ENCODE peak calls at places on chromosomes 16 and 17, in seven cellular contexts. P, A, H, O, K, G and C are unnamed samples.

GRCh38 chr17:79887451-79887991 is 48.3 kb upstream of the CBX4 start:
- DNase-seq in P (no peak), A (no peak), H (no peak), O (no peak), K (no peak), G (no peak), C (no peak)

GRCh38 chr17:61469949-61470348 is 17.7 kb downstream of the TBX4 start:
- DNase-seq in P (no peak), A (no peak), H (peak; percentile 6), O (peak; percentile 52), K (no peak), G (no peak), C (no peak)

GRCh38 chr17:66583112-66583748 is 251.7 kb upstream of the CACNG5 start:
- DNase-seq in P (no peak), A (no peak), H (no peak), O (no peak), K (peak; percentile 72), G (no peak), C (no peak)

GRCh38 chr16:10738231-10739077 is 5.2 kb upstream of the NUBP1 start:
- DNase-seq in P (no peak), A (peak; percentile 15), H (peak; percentile 72), O (peak; percentile 83), K (no peak), G (peak; percentile 14), C (no peak)

GRCh38 chr16:49651980-49652379 is 203.9 kb downstream of the ZNF423 start:
- DNase-seq in P (no peak), A (no peak), H (no peak), O (no peak), K (no peak), G (no peak), C (no peak)

GRCh38 chr16:70740919-70741778 is 55.3 kb upstream of the MTSS2 start:
- DNase-seq in P (no peak), A (no peak), H (no peak), O (no peak), K (no peak), G (no peak), C (no peak)

GRCh38 chr17:65936013-65936412 is 255.9 kb downstream of the CEP112 start:
- DNase-seq in P (no peak), A (no peak), H (no peak), O (no peak), K (no peak), G (no peak), C (no peak)

GRCh38 chr16:2428051-2428786 is 1.0 kb upstream of the CCNF start:
- DNase-seq in P (no peak), A (peak; percentile 58), H (peak; percentile 61), O (peak; percentile 73), K (no peak), G (no peak), C (peak; percentile 64)

GRCh38 chr16:80526418-80527061 is 14.3 kb upstream of the DYNLRB2 start:
- DNase-seq in P (no peak), A (peak; percentile 82), H (peak; percentile 61), O (no peak), K (peak; percentile 64), G (peak; percentile 37), C (peak; percentile 78)